ENCODE peak calls at places on chromosome 10, in five cellular contexts. One of them, this sample, is unnamed.

GRCh38 chr10:106740-107139 is 28.5 kb upstream of the ZMYND11 start:
- DNase-seq in lower lobe of right lung: no peak
- DNase-seq in PC-9: no peak
- DNase-seq in GM23338: no peak
- DNase-seq in body of pancreas: no peak
- DNase-seq in this sample: no peak

GRCh38 chr10:80090120-80090519 is 11.7 kb downstream of the TMEM254 start:
- DNase-seq in GM23338: no peak
- DNase-seq in body of pancreas: no peak
- DNase-seq in lower lobe of right lung: no peak
- DNase-seq in PC-9: no peak
- DNase-seq in this sample: no peak

GRCh38 chr10:24363070-24363469 is 154.1 kb downstream of the KIAA1217 start:
- DNase-seq in GM23338: no peak
- DNase-seq in lower lobe of right lung: no peak
- DNase-seq in body of pancreas: no peak
- DNase-seq in PC-9: no peak
- DNase-seq in this sample: no peak

GRCh38 chr10:43867667-43868361 is 219.1 kb upstream of the ZNF32 start:
- DNase-seq in PC-9: peak; percentile 39
- DNase-seq in lower lobe of right lung: no peak
- DNase-seq in GM23338: no peak
- DNase-seq in body of pancreas: no peak
- DNase-seq in this sample: no peak

GRCh38 chr10:95254629-95255028 is 36.2 kb downstream of the PDLIM1 start:
- DNase-seq in body of pancreas: no peak
- DNase-seq in lower lobe of right lung: no peak
- DNase-seq in GM23338: no peak
- DNase-seq in PC-9: no peak
- DNase-seq in this sample: no peak

GRCh38 chr10:69742928-69743602 is 58.6 kb upstream of the COL13A1 start:
- DNase-seq in lower lobe of right lung: no peak
- DNase-seq in PC-9: no peak
- DNase-seq in body of pancreas: peak; percentile 30
- DNase-seq in GM23338: peak; percentile 75
- DNase-seq in this sample: no peak

GRCh38 chr10:30447125-30447799 is 13.3 kb downstream of the MAP3K8 start:
- DNase-seq in lower lobe of right lung: no peak
- DNase-seq in body of pancreas: no peak
- DNase-seq in PC-9: peak; percentile 31
- DNase-seq in GM23338: no peak
- DNase-seq in this sample: no peak

GRCh38 chr10:125132331-125132730 is 28.0 kb downstream of the CTBP2 start:
- DNase-seq in GM23338: no peak
- DNase-seq in PC-9: no peak
- DNase-seq in lower lobe of right lung: no peak
- DNase-seq in body of pancreas: no peak
- DNase-seq in this sample: peak; percentile 27

GRCh38 chr10:21978191-21978862 is 25.2 kb downstream of the DNAJC1 start:
- DNase-seq in PC-9: no peak
- DNase-seq in GM23338: peak; percentile 41
- DNase-seq in body of pancreas: no peak
- DNase-seq in lower lobe of right lung: no peak
- DNase-seq in this sample: no peak

GRCh38 chr10:79077488-79078173 is 8.9 kb downstream of the ZMIZ1 start:
- DNase-seq in lower lobe of right lung: no peak
- DNase-seq in PC-9: no peak
- DNase-seq in body of pancreas: no peak
- DNase-seq in GM23338: no peak
- DNase-seq in this sample: no peak

GRCh38 chr10:65911431-65911830 is 1014.4 kb upstream of the LRRTM3 start:
- DNase-seq in lower lobe of right lung: no peak
- DNase-seq in body of pancreas: no peak
- DNase-seq in PC-9: no peak
- DNase-seq in GM23338: no peak
- DNase-seq in this sample: no peak

GRCh38 chr10:93573051-93573909 is 6.8 kb downstream of the FFAR4 start:
- DNase-seq in body of pancreas: peak; percentile 20
- DNase-seq in PC-9: no peak
- DNase-seq in lower lobe of right lung: peak; percentile 64
- DNase-seq in GM23338: no peak
- DNase-seq in this sample: peak; percentile 75

GRCh38 chr10:113765910-113766309 is 14.4 kb downstream of the PLEKHS1 start:
- DNase-seq in body of pancreas: no peak
- DNase-seq in lower lobe of right lung: no peak
- DNase-seq in GM23338: no peak
- DNase-seq in PC-9: no peak
- DNase-seq in this sample: no peak
- H3K4me3 ChIP-seq in body of pancreas: no peak overlapping the region
- H3K4me3 ChIP-seq in lower lobe of right lung: no peak overlapping the region
- H3K4me3 ChIP-seq in GM23338: no peak overlapping the region
- H3K4me3 ChIP-seq in PC-9: no peak overlapping the region
- H3K4me3 ChIP-seq in this sample: no peak overlapping the region

GRCh38 chr10:50369931-50370330 is 118.6 kb upstream of the ASAH2 start:
- DNase-seq in GM23338: no peak
- DNase-seq in PC-9: no peak
- DNase-seq in body of pancreas: no peak
- DNase-seq in lower lobe of right lung: no peak
- DNase-seq in this sample: no peak

GRCh38 chr10:50375051-50375452 is 123.7 kb upstream of the ASAH2 start:
- DNase-seq in GM23338: no peak
- DNase-seq in PC-9: peak; percentile 51
- DNase-seq in lower lobe of right lung: no peak
- DNase-seq in body of pancreas: no peak
- DNase-seq in this sample: no peak

GRCh38 chr10:50373821-50374501 is 122.6 kb upstream of the ASAH2 start:
- DNase-seq in lower lobe of right lung: no peak
- DNase-seq in body of pancreas: no peak
- DNase-seq in PC-9: no peak
- DNase-seq in GM23338: no peak
- DNase-seq in this sample: no peak

GRCh38 chr10:50379652-50380051 is 128.3 kb upstream of the ASAH2 start:
- DNase-seq in PC-9: no peak
- DNase-seq in lower lobe of right lung: no peak
- DNase-seq in GM23338: no peak
- DNase-seq in body of pancreas: no peak
- DNase-seq in this sample: no peak

DNA sequence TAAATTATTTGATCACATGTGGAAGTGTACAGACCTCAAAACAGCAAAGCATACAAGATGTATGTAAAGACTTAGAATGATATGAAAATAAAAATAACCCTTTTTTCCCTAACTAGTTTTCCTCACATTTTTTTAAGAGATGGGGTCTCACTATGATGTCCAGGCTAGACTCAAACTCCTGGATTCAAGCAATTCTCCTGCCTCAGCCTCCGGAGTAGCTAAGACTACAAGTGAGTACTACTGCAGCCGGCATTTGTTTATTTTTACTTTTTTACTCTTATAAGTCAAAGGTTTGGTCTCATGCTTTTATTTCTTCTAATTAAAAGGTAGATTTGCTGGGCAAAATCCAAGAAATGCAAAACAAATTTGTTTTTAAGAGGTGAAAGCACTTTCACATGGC is 124.4 kb upstream of the ASAH2 start:
- DNase-seq in body of pancreas: no peak
- DNase-seq in PC-9: no peak
- DNase-seq in lower lobe of right lung: no peak
- DNase-seq in GM23338: no peak
- DNase-seq in this sample: no peak
- H3K4me1 ChIP-seq in body of pancreas: peaks cover 3% of the 10 kb centered on the region
- H3K4me1 ChIP-seq in PC-9: peaks cover 37% of the 10 kb centered on the region
- H3K4me1 ChIP-seq in lower lobe of right lung: peaks cover 29% of the 10 kb centered on the region
- H3K4me1 ChIP-seq in GM23338: peaks cover 4% of the 10 kb centered on the region
- H3K4me1 ChIP-seq in this sample: peaks cover 45% of the 10 kb centered on the region

DNA sequence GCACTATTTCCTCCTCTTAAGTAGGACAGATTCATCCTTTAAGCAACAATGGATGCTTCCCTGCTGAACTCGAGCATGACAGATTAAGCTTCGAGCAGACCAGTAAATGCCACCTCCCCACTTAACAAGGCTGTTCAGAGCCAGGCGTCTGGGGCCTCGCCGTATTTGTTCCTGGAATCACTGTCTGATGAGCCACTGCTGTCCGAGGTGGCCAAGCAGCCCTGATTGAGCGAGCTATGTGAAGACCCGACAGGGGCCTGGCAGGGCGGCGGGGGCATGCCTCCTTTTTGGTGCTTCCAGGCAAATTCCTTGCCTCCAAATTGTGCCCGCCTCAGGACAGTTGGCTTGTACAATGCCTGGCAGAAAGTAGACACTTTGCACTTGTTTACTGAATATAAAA is 862.6 kb downstream of the NRG3 start:
- DNase-seq in GM23338: peak; percentile 17
- DNase-seq in PC-9: no peak
- DNase-seq in body of pancreas: no peak
- DNase-seq in lower lobe of right lung: no peak
- DNase-seq in this sample: no peak
- H3K27ac ChIP-seq in GM23338: no peak overlapping the region
- H3K27ac ChIP-seq in PC-9: no peak overlapping the region
- H3K27ac ChIP-seq in body of pancreas: no peak overlapping the region
- H3K27ac ChIP-seq in lower lobe of right lung: no peak overlapping the region
- H3K27ac ChIP-seq in this sample: no peak overlapping the region

DNA sequence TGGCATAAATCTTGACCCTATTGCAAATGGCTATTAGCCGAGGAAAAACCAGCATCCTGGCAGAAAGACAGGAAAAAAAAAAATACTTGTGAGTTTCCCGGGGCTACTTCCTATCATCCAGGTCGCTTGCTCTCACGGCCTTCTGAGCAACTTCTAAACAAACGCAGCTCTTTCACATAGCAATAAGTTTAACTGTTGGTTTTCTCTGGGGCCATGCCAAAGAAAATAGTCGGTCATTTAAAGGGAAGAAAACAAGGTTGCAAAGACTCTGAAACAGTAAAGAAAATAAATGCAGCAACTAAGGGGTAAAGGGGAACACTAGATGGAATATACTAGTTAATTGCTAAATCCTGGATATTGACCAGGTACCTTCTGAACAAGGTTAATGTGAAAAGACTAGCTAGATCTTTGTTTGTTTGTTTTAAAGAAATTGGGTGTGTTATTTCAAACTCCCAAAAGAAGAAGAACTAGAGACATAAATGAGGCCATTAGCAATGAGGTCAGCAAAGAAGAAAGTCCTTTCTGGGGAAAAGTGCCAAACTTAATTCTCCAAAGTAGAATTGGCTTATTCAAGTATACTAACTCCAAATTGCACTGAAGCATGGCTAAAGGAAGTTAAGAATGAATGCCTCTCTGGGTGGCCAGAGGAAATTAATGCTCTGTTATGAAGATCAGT is 54.2 kb downstream of the SLC39A12 start:
- DNase-seq in GM23338: peak; percentile 37
- DNase-seq in body of pancreas: no peak
- DNase-seq in PC-9: no peak
- DNase-seq in lower lobe of right lung: no peak
- DNase-seq in this sample: no peak
- H3K4me3 ChIP-seq in GM23338: no peak overlapping the region
- H3K4me3 ChIP-seq in body of pancreas: no peak overlapping the region
- H3K4me3 ChIP-seq in PC-9: no peak overlapping the region
- H3K4me3 ChIP-seq in lower lobe of right lung: no peak overlapping the region
- H3K4me3 ChIP-seq in this sample: no peak overlapping the region

GRCh38 chr10:5893321-5893720 is 3.3 kb downstream of the FBH1 start:
- DNase-seq in body of pancreas: no peak
- DNase-seq in GM23338: no peak
- DNase-seq in PC-9: no peak
- DNase-seq in lower lobe of right lung: no peak
- DNase-seq in this sample: no peak
- H3K4me1 ChIP-seq in body of pancreas: peaks cover 27% of the 10 kb centered on the region
- H3K4me1 ChIP-seq in GM23338: peaks cover 9% of the 10 kb centered on the region
- H3K4me1 ChIP-seq in PC-9: peaks cover 10% of the 10 kb centered on the region
- H3K4me1 ChIP-seq in lower lobe of right lung: peaks cover 43% of the 10 kb centered on the region
- H3K4me1 ChIP-seq in this sample: peaks cover 30% of the 10 kb centered on the region